ENCODE peak calls at places on chromosomes 13 and 19, in seven cellular contexts. B, D, P, R, L, H and Q are unnamed samples.

GRCh38 chr13:94176576-94176975 is 302.9 kb downstream of the DCT start:
- DNase-seq in B (no peak), D (no peak), P (no peak), R (no peak), L (no peak), H (no peak), Q (no peak)

GRCh38 chr13:69959041-69959440 is 148.6 kb upstream of the ATXN8OS start:
- DNase-seq in B (no peak), D (no peak), P (no peak), R (no peak), L (no peak), H (no peak), Q (no peak)

GRCh38 chr19:17944301-17944700 is 11.5 kb downstream of the CCDC124 start:
- DNase-seq in B (peak; percentile 34), D (no peak), P (no peak), R (no peak), L (no peak), H (no peak), Q (peak; percentile 21)

GRCh38 chr13:105410602-105411001 is 1124.9 kb downstream of the EFNB2 start:
- DNase-seq in B (peak; percentile 5), D (peak; percentile 3), P (peak; percentile 50), R (no peak), L (peak; percentile 67), H (no peak), Q (no peak)

GRCh38 chr19:43726736-43727592 is 11.1 kb downstream of the IRGC start:
- DNase-seq in B (no peak), D (no peak), P (peak; percentile 75), R (no peak), L (no peak), H (no peak), Q (no peak)

GRCh38 chr19:39166571-39167391 is 30.0 kb upstream of the NCCRP1 start:
- DNase-seq in B (no peak), D (peak; percentile 92), P (peak; percentile 73), R (peak; percentile 89), L (peak; percentile 87), H (no peak), Q (no peak)

GRCh38 chr19:55640577-55641375 is at the start of gene ZNF580:
- DNase-seq in B (no peak), D (peak; percentile 90), P (peak; percentile 81), R (no peak), L (peak; percentile 63), H (no peak), Q (no peak)

GRCh38 chr13:102948006-102948405 is 102.2 kb downstream of the ERCC5 start:
- DNase-seq in B (no peak), D (no peak), P (no peak), R (no peak), L (no peak), H (no peak), Q (no peak)

GRCh38 chr19:13644648-13645047 is 119.7 kb upstream of the MRI1 start:
- DNase-seq in B (no peak), D (peak; percentile 33), P (no peak), R (no peak), L (no peak), H (no peak), Q (no peak)

DNA sequence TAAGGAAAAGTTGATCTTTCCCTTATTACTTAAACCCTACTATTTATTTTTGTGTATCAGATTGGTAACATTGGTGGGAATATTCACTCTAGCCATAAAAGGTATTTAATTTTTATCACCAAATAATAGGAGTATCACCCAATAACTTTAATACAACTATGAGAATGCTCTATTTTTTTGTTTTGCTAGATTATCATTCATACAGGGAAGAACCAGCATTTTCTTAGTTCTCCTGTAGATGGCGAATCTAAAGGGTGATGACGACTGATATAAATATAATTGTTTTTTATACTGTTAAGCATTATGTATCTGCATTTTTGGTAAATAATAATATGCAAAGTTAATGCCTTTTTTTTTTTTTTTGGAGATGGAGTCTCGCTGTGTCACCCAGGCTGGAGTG is 7.9 kb upstream of the FRY start:
- DNase-seq in B (no peak), D (no peak), P (no peak), R (no peak), L (no peak), H (no peak), Q (no peak)
- TF ChIP-seq CTCF in B (peak; percentile 25), D (peak; percentile 56), P (no peak), R (peak; percentile 31), L (no peak), H (peak; percentile 22), Q (peak; percentile 8)

DNA sequence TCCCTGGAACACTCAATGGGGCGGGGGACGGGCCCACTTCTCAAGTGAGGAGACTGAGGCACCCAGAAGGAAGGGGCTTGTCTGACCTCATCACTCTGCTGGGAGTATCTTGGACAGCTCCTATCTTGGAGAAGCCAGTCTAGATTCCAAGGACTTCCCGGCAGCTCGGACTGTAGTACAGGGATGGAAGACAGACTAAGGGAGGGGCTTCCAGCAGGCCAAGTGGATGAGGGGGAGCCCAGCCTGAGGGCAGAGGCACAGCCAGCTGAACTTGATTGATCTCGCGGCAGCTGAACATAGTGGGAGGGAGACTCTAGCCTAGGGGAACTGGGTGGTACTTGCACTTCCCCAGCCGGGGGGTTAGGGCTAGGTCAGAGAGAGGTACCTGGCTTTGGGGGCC is 702 bp downstream of the CILP2 start:
- DNase-seq in B (no peak), D (no peak), P (no peak), R (no peak), L (no peak), H (no peak), Q (no peak)
- H3K4me3 ChIP-seq in B (no peak overlapping the region), D (no peak overlapping the region), P (peak overlapping the region; percentile 46), R (peak overlapping the region; percentile 20), L (peak overlapping the region; percentile 34), H (no peak overlapping the region), Q (no peak overlapping the region)

DNA sequence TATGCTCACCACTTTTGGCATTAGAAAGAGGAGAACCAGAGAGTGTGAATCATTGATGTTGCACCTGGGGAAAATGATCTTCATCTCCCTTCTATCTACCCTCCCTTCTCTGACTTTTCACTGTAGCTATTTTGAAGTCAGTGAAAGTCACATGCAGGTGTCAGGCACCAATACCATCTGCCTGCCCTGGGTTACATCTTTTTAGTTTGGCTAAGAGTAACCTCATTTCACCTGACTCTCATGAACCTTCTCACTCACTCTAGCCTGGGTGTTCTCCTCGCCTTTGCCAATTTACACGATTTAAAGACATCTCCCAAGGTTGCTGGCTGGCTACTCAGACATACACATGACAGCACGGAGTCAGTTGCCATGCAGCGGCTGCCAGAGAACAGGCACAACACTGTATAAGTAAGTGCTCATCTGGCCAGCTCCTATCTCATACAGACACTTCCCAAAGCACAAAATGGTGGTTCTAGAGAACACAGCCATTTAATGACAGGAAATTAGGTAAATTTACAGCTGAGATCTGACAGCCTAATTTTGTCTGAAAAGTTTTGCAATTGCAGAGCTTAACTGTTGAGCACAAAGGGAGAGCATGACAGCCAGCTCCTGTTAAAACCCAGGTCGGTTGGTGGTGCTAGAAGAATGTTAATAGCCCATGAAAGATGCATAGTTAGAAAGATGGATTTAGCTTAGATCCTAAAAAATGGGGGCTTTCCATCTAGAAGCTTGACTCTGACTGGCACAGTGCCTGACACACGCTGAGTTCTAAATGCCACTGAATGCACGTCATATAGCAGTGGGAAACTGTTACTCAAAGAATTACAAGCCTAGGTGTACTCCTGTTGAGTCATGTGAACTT is 32.5 kb downstream of the LCP1 start:
- DNase-seq in B (no peak), D (no peak), P (no peak), R (no peak), L (no peak), H (no peak), Q (no peak)
- TF ChIP-seq CTCF in B (no peak), D (no peak), P (no peak), R (no peak), L (no peak), H (no peak), Q (no peak)

DNA sequence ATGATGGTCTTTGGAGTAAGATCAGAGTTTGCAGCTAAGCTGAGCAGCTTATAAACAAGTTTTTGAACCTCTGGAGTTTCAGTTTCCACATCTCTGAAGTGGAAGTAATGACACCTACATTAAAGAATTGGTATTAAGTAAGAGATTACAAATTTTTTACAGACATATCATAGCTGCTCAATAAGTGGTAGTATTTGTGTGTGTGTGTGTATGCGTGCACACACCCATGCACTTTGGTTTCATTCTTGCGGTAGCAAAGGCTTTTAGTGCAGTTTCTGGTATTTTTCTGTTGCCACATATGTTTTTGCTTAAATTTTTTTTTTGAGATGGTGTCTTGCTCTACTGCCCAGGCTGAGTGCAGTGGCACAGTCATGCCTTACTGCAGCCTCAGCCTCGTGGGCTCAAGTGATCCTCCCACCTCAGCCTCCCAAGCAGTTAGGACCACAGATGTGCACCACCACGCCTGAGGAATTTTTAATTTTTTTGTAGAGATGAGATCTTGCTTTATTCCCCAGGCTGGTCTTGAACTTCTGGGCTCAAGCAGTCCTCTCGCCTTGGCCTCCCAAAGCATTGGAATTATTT is 4.5 kb downstream of the NAA16 start:
- DNase-seq in B (peak; percentile 39), D (no peak), P (no peak), R (no peak), L (no peak), H (no peak), Q (no peak)
- H3K4me3 ChIP-seq in B (no peak overlapping the region), D (no peak overlapping the region), P (no peak overlapping the region), R (no peak overlapping the region), L (no peak overlapping the region), H (no peak overlapping the region), Q (no peak overlapping the region)

GRCh38 chr13:38582133-38582532 is 104.7 kb upstream of the FREM2 start:
- DNase-seq in B (peak; percentile 2), D (peak; percentile 20), P (no peak), R (no peak), L (no peak), H (peak; percentile 9), Q (no peak)
- TF ChIP-seq CTCF in B (peak; percentile 48), D (peak; percentile 65), P (peak; percentile 41), R (peak; percentile 64), L (no peak), H (peak; percentile 45), Q (no peak)

DNA sequence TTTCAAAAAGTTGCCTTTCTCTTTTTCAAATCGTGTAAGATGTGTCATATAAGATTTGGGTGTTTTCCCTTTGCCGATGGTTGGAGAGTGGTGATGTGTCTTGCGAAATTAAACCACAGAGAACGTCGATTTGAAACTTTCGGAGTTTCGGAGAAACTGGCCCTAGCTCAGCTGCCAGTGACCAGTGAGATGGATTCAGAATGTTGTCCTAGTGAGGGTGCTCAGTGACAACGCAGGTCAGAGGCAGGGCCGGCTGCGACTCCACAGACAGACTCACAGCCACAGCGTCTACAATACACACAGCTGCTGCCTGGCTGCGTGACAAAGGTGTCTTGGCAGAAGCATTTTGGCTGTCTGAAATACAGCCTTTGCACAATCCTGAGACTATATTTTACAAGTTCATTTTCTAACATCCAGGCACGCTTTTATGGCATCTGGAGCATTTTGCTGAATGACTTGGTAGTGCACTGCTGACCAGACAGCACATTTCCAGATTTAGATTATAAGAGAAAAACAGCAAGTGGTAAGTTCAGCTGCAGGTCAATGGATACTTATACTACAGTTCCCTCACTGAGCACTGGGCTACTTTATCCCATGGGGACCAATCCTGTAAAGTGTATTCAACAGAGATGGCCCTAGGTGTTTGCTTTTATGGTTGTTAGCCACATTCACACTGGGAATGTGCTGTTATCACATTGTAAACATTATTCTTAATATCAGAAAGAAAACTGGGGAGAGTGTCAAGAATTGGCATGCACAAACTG is 207.5 kb downstream of the KCNRG start:
- DNase-seq in B (peak; percentile 91), D (no peak), P (peak; percentile 88), R (no peak), L (peak; percentile 67), H (no peak), Q (no peak)
- H3K4me3 ChIP-seq in B (peak overlapping the region; percentile 8), D (no peak overlapping the region), P (peak overlapping the region; percentile 9), R (no peak overlapping the region), L (no peak overlapping the region), H (no peak overlapping the region), Q (no peak overlapping the region)

GRCh38 chr13:27960362-27961226 is 8.5 kb downstream of the CDX2 start:
- DNase-seq in B (no peak), D (peak; percentile 61), P (no peak), R (no peak), L (peak; percentile 81), H (no peak), Q (no peak)
- TF ChIP-seq CTCF in B (peak; percentile 48), D (peak; percentile 53), P (peak; percentile 48), R (peak; percentile 17), L (no peak), H (peak; percentile 38), Q (peak; percentile 28)